ENCODE peak calls at places on chromosomes 7 and 10, in nine cellular contexts. G is neuronal stem cell; C is uterus; V is psoas muscle; Z is CD8-positive, alpha-beta T cell; O is naive thymus-derived CD4-positive, alpha-beta T cell; X is OCI-LY7; H is hepatocyte; R is IMR-90. A is an unnamed sample. For H3K36me3, the result is how much of the 10 kb centered on the place peaks cover.

GRCh38 chr10:61791216-61791615 is 110.3 kb upstream of the ARID5B start:
- DNase-seq in G (no peak), C (no peak), V (no peak), Z (no peak), O (no peak), X (no peak), H (no peak), R (peak), A (no peak)

GRCh38 chr7:50531401-50531906 is 33.8 kb downstream of the DDC start:
- DNase-seq in G (no peak), C (no peak), V (no peak), Z (no peak), O (no peak), X (no peak), H (peak), R (peak), A (no peak)

GRCh38 chr10:71276873-71277272 is 42.2 kb upstream of the SLC29A3 start:
- DNase-seq in G (no peak), C (no peak), V (no peak), Z (no peak), O (no peak), X (no peak), H (no peak), R (no peak), A (no peak)

GRCh38 chr10:121409466-121410104 is 188.7 kb downstream of the FGFR2 start:
- DNase-seq in G (no peak), C (no peak), V (no peak), Z (no peak), O (no peak), X (no peak), H (no peak), R (no peak), A (no peak)

GRCh38 chr10:59622320-59622901 is 87.2 kb downstream of the SLC16A9 start:
- DNase-seq in G (peak), C (peak), V (no peak), Z (peak), O (peak), X (peak), H (peak), R (peak), A (peak)

GRCh38 chr7:24401628-24402593 is 117.9 kb downstream of the NPY start:
- DNase-seq in G (no peak), C (no peak), V (no peak), Z (no peak), O (no peak), X (peak), H (peak), R (peak), A (peak)

GRCh38 chr7:151694828-151695580 is 175.3 kb upstream of the RHEB start:
- DNase-seq in G (no peak), C (no peak), V (peak), Z (no peak), O (no peak), X (no peak), H (peak), R (no peak), A (no peak)

GRCh38 chr7:95264225-95264927 is 60.0 kb downstream of the PON1 start:
- DNase-seq in G (no peak), C (no peak), V (no peak), Z (no peak), O (no peak), X (no peak), H (no peak), R (peak), A (no peak)

GRCh38 chr7:111678281-111678680 is 116.0 kb upstream of the IMMP2L start:
- DNase-seq in G (no peak), C (no peak), V (no peak), Z (no peak), O (no peak), X (no peak), H (no peak), R (peak), A (no peak)

GRCh38 chr7:95690367-95690947 is 81.9 kb upstream of the DYNC1I1 start:
- DNase-seq in G (peak), C (no peak), V (no peak), Z (no peak), O (no peak), X (peak), H (peak), R (peak), A (no peak)

DNA sequence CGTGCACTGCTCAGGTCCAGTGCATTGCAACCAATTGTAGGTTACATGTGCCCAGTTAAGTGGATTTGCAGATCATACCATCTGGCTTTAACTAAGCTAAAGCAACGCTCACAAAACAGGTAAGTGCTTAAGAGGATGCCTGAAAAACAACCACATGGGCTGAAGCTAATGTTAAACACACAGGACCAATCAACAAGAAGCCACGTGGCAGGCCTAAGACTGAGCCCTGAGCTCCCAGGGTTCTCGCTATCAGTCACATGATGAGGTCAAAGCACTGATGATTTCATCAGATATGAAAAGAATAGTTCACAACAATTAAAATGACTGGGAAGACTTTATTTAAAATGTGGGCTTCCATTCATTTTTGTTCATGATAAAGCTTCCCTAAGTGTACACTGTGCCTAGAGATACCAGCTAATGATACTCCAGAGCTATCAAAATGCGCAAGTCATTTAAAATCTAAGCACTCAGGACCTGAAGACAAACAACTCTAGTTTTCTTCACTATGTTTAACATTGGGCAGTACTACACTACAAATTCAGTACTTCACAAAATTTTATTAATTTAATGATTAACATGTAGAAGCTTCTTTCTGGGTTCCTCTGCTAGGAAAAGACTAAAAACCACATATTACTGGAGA is 90.6 kb downstream of the PIP4K2A start:
- DNase-seq in G (no peak), C (no peak), V (no peak), Z (no peak), O (no peak), X (no peak), H (no peak), R (peak), A (peak)
- H3K4me3 ChIP-seq in G (no peak), C (no peak), V (no peak), Z (no peak), O (peak), X (no peak), H (no peak), R (no peak), A (peak)

GRCh38 chr10:69496352-69497234 is 45.3 kb downstream of the TSPAN15 start:
- DNase-seq in G (no peak), C (peak), V (peak), Z (no peak), O (no peak), X (no peak), H (no peak), R (no peak), A (no peak)
- H3K27ac ChIP-seq in G (no peak), C (no peak), V (peak), Z (no peak), O (no peak), X (no peak), H (no peak), R (no peak), A (no peak)

DNA sequence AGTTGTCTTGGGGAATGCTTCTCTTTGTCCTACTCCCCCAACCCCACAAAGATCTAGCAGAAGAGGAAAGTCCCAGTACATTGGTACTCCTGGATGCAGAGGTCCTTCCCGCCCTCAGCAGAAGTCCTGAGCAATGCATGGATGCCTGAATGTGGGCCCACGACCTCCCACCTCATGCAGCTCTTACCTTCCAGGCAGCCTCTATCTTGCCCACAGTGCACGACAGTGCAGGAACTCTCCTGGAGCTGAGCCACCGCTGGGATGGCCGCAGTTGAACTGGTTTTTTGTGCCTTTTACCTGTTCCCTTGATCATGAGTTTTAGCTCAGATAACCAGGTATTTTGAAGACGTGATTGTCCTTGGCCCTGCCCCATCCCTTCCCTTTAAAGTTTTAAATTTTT is 37.9 kb downstream of the LRRC4 start:
- DNase-seq in G (no peak), C (no peak), V (no peak), Z (no peak), O (no peak), X (no peak), H (no peak), R (no peak), A (no peak)
- H3K36me3 ChIP-seq in G (under half), C (under half), V (under half), Z (under half), O (under half), X (under half), H (under half), R (under half), A (under half)

GRCh38 chr10:84404783-84405182 is 76.4 kb downstream of the CCSER2 start:
- DNase-seq in G (no peak), C (no peak), V (no peak), Z (no peak), O (no peak), X (no peak), H (no peak), R (no peak), A (no peak)
- H3K4me3 ChIP-seq in G (no peak), C (no peak), V (no peak), Z (no peak), O (no peak), X (no peak), H (no peak), R (no peak), A (no peak)

DNA sequence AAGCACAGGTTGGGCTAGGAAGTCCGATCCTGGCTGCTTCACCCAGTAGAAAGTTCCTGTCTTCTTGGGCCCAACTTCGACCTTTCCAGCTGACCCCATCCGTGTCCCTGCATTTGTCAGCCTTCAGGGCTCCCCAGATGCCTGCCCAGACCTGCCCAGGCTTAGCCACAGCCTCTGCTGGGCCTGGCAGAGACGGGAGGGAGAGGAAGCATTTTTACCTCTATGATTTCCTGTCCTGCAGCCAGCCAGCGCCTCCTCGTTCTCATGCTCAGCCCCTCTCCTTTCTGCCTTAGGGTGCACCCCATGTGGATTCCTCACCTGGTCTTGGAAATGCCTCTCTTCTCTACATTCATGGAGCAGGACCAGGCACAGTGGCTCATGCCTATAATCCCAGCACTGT is 3.7 kb downstream of the METTL27 start:
- DNase-seq in G (no peak), C (no peak), V (no peak), Z (no peak), O (no peak), X (no peak), H (no peak), R (no peak), A (no peak)
- H3K27ac ChIP-seq in G (no peak), C (no peak), V (no peak), Z (no peak), O (no peak), X (no peak), H (no peak), R (no peak), A (no peak)

A was measured in CD4-positive, CD25-positive, alpha-beta regulatory T cell.